ENCODE peak calls at places on chromosomes 13 and 19, in four cellular contexts. One of them, this sample, is unnamed. For H3K4me1, the result is how much of the 10 kb centered on the place peaks cover.

GRCh38 chr13:33524086-33524485 is 238.5 kb upstream of the STARD13 start:
- DNase-seq in esophagus muscularis mucosa: no peak
- DNase-seq in psoas muscle: no peak
- DNase-seq in left lung: no peak
- DNase-seq in this sample: no peak

GRCh38 chr19:38703509-38703908 is 40.8 kb downstream of the CAPN12 start:
- DNase-seq in esophagus muscularis mucosa: no peak
- DNase-seq in psoas muscle: no peak
- DNase-seq in left lung: no peak
- DNase-seq in this sample: no peak

GRCh38 chr13:102817907-102818306 is 19.0 kb downstream of the BIVM start:
- DNase-seq in esophagus muscularis mucosa: no peak
- DNase-seq in psoas muscle: no peak
- DNase-seq in left lung: no peak
- DNase-seq in this sample: no peak

GRCh38 chr13:87538366-87539052 is 132.7 kb upstream of the SLITRK5 start:
- DNase-seq in esophagus muscularis mucosa: no peak
- DNase-seq in psoas muscle: no peak
- DNase-seq in left lung: no peak
- DNase-seq in this sample: no peak

GRCh38 chr19:3942790-3943409 is 10.0 kb downstream of the NMRK2 start:
- DNase-seq in esophagus muscularis mucosa: no peak
- DNase-seq in psoas muscle: peak
- DNase-seq in left lung: no peak
- DNase-seq in this sample: no peak

GRCh38 chr13:109412232-109412935 is 374.0 kb downstream of the IRS2 start:
- DNase-seq in esophagus muscularis mucosa: no peak
- DNase-seq in psoas muscle: no peak
- DNase-seq in left lung: peak
- DNase-seq in this sample: no peak

GRCh38 chr13:108213946-108214345 is 1.4 kb downstream of the LIG4 start:
- DNase-seq in esophagus muscularis mucosa: no peak
- DNase-seq in psoas muscle: no peak
- DNase-seq in left lung: no peak
- DNase-seq in this sample: no peak

GRCh38 chr19:12052571-12053169 is at the start of gene ZNF878:
- DNase-seq in esophagus muscularis mucosa: peak
- DNase-seq in psoas muscle: peak
- DNase-seq in left lung: peak
- DNase-seq in this sample: peak

GRCh38 chr19:14090509-14091085 is at the start of gene SAMD1:
- DNase-seq in esophagus muscularis mucosa: peak
- DNase-seq in psoas muscle: peak
- DNase-seq in left lung: peak
- DNase-seq in this sample: peak

GRCh38 chr13:93558637-93559036 is 332.0 kb downstream of the GPC6 start:
- DNase-seq in esophagus muscularis mucosa: no peak
- DNase-seq in psoas muscle: no peak
- DNase-seq in left lung: no peak
- DNase-seq in this sample: no peak
- H3K4me1 ChIP-seq in esophagus muscularis mucosa: under half
- H3K4me1 ChIP-seq in psoas muscle: under half
- H3K4me1 ChIP-seq in left lung: under half
- H3K4me1 ChIP-seq in this sample: under half

DNA sequence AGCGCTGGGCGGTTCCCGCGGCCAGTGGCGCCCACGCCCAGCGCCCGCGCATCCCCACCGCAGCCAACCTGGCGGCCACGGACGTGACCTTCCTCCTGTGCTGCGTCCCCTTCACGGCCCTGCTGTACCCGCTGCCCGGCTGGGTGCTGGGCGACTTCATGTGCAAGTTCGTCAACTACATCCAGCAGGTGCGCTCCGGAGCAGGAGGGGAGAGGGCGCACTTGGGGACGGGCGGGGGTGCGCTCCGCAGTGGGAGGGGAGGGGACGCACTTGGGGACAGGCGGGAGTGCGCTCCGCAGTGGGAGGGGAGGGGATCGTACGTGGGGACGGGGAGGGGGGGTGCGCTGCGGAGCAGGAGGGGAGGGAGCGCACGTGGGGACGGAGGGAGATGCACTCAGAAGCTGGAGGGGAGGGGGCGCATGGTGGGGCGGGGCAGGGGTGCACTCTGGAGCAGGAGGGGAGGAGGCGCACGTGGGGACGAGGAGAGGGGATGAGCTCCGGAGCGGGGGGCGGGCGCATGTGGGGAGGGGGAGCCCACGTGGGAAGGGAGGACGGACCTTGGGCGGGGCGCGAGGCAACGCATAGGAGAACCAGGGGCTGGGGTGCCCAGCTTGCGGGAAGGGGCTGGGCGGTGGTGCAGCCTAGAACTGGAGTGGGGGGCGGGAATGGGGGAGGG is 1.5 kb downstream of the KISS1R start:
- DNase-seq in esophagus muscularis mucosa: no peak
- DNase-seq in psoas muscle: no peak
- DNase-seq in left lung: no peak
- DNase-seq in this sample: no peak
- H3K4me3 ChIP-seq in esophagus muscularis mucosa: no peak
- H3K4me3 ChIP-seq in psoas muscle: no peak
- H3K4me3 ChIP-seq in left lung: no peak
- H3K4me3 ChIP-seq in this sample: no peak

GRCh38 chr19:1401138-1401888 is at the start of gene GAMT:
- DNase-seq in esophagus muscularis mucosa: no peak
- DNase-seq in psoas muscle: no peak
- DNase-seq in left lung: peak
- DNase-seq in this sample: no peak
- TF ChIP-seq CTCF in esophagus muscularis mucosa: peak
- TF ChIP-seq CTCF in psoas muscle: peak
- TF ChIP-seq CTCF in left lung: no peak
- TF ChIP-seq CTCF in this sample: peak

DNA sequence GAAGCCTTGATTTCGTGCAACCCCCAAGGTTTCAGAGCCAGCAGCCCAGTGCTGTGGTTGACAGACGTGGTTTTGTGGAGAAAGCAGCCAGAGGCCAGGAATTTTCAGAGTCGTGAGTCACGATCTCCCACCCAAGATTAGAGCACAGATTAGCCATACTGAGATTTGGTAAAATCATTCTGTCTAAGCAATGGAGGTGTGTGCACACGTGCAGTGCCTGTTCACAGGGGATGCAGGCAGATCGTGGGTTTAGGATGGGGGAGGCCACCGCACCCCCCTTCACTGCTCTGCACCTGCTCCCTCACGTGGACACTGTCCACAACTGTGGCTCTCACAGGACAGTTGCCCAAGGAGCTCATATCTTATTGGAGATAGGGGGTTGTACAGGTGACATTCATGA is 46.6 kb upstream of the GPR183 start:
- DNase-seq in esophagus muscularis mucosa: peak
- DNase-seq in psoas muscle: no peak
- DNase-seq in left lung: no peak
- DNase-seq in this sample: no peak
- H3K4me1 ChIP-seq in esophagus muscularis mucosa: under half
- H3K4me1 ChIP-seq in psoas muscle: under half
- H3K4me1 ChIP-seq in left lung: under half
- H3K4me1 ChIP-seq in this sample: under half

DNA sequence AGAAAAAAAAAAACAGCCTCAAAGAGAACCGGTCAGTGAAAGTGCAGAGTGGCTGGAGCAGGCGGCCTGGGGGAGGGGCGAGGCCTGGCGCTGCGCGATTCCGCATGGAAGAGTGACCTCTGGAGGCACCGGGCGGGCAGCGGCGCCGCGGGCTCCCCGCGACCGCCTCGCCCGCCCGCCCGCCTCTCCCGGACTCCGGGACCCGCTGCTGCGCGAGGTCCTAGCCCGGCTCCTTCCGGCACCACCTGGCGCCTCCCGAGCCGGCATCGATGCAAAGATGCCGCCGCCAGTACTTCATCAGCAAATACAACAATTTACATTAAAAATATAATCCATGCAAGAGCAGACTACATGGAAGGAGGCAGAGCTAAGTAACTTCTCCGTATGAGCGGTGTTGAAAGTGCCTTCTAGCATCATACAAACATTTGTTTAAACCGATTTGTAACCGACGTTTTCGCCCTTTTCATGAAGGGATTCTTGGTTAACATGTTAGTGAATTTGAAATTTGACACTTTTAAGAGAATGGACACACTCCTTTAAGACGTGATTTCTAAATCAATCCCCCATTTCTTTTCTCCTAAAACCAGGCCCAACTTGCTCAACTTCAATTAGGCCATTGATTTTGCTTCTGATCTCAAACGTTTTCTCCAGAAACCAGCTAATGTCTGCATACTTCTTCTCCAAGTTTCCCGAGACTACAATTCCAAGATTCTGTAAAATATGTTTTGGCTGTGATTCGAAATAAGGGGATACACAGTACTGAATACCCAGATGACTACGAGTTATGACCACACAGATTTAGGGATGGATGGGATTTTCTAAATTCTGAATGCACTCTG is 2.1 kb downstream of the EFNB2 start:
- DNase-seq in esophagus muscularis mucosa: no peak
- DNase-seq in psoas muscle: peak
- DNase-seq in left lung: peak
- DNase-seq in this sample: peak
- H3K4me3 ChIP-seq in esophagus muscularis mucosa: peak
- H3K4me3 ChIP-seq in psoas muscle: peak
- H3K4me3 ChIP-seq in left lung: peak
- H3K4me3 ChIP-seq in this sample: peak

DNA sequence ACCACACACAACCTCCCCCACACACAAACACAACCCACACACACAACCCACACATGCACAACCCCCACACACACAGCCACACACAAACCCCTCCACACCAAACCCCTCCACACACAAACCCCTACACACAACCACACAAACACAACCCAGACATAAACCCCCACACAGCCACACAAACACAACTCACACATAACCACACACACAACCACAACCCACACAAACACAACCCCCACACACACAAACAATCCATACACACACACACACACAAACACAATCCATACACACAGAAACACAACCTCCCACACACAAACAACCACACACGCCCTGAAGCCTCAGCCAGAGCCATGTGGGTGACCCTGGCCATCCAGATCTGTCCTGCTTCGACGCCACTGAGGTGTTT is 30.0 kb upstream of the ISYNA1 start:
- DNase-seq in esophagus muscularis mucosa: no peak
- DNase-seq in psoas muscle: no peak
- DNase-seq in left lung: peak
- DNase-seq in this sample: no peak
- TF ChIP-seq CTCF in esophagus muscularis mucosa: no peak
- TF ChIP-seq CTCF in psoas muscle: no peak
- TF ChIP-seq CTCF in left lung: no peak
- TF ChIP-seq CTCF in this sample: no peak

DNA sequence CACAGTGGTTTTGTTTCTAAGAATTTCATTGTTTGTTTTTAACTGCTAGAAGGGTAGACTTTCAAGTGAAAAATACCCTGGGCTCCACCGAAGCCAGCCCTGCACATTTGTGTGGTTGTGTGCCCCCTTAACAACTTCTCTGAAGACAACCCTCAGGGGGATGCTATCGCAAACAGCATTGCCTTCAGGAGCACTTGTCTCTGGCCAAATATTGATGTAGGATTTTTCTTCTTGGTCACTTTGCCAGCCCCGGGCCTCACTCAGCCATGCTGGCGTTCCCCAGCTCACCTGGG is 69.2 kb upstream of the SERP2 start:
- DNase-seq in esophagus muscularis mucosa: no peak
- DNase-seq in psoas muscle: no peak
- DNase-seq in left lung: no peak
- DNase-seq in this sample: no peak
- H3K4me1 ChIP-seq in esophagus muscularis mucosa: half or more
- H3K4me1 ChIP-seq in psoas muscle: half or more
- H3K4me1 ChIP-seq in left lung: under half
- H3K4me1 ChIP-seq in this sample: under half

GRCh38 chr13:27151798-27152599 is 19.6 kb downstream of the USP12 start:
- DNase-seq in esophagus muscularis mucosa: no peak
- DNase-seq in psoas muscle: no peak
- DNase-seq in left lung: no peak
- DNase-seq in this sample: no peak

GRCh38 chr13:27149702-27150101 is 21.9 kb downstream of the USP12 start:
- DNase-seq in esophagus muscularis mucosa: no peak
- DNase-seq in psoas muscle: no peak
- DNase-seq in left lung: no peak
- DNase-seq in this sample: no peak

GRCh38 chr13:27148900-27149299 is 22.7 kb downstream of the USP12 start:
- DNase-seq in esophagus muscularis mucosa: no peak
- DNase-seq in psoas muscle: no peak
- DNase-seq in left lung: no peak
- DNase-seq in this sample: no peak

GRCh38 chr13:27141746-27142145 is 29.9 kb downstream of the USP12 start:
- DNase-seq in esophagus muscularis mucosa: no peak
- DNase-seq in psoas muscle: no peak
- DNase-seq in left lung: no peak
- DNase-seq in this sample: no peak

GRCh38 chr13:27147530-27148170 is 24.0 kb downstream of the USP12 start:
- DNase-seq in esophagus muscularis mucosa: no peak
- DNase-seq in psoas muscle: no peak
- DNase-seq in left lung: no peak
- DNase-seq in this sample: no peak
- H3K4me3 ChIP-seq in esophagus muscularis mucosa: no peak
- H3K4me3 ChIP-seq in psoas muscle: no peak
- H3K4me3 ChIP-seq in left lung: no peak
- H3K4me3 ChIP-seq in this sample: no peak

DNA sequence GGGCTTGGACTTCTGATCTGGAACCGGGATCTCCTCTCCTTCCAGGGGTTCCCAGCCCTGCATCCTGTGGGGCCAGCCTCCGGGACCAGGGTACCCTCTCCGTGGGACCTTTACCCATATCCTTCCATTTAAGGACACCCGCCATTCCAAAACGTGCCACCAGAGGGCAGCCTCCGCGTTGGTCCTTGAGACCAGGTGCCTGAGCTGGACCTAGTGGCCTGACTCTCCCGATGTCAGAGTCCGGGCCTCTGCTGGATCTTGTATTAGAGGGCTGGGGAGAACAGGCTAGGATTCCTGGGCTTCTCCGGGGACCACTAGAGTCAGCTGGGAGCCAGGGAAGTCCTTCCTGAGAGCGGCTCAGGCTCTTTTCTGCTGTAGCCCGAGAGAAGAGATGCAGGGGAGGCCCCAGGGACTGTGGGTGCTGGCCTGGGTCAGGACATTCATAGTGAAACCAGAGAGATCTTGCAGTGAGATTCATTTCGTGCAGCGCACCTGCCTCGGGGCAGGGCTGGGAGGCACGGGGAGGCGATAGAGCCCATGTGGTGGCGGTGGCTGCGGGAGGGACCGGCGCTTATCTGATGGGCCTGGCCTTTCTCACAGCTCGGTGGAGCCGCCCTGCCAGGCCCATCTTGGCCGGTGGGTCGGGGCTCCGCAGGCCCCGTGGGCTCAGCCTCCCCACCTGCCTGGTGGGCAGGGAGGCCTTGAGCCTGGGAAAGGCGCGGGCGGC is 9.8 kb upstream of the SLC7A10 start:
- DNase-seq in esophagus muscularis mucosa: peak
- DNase-seq in psoas muscle: peak
- DNase-seq in left lung: peak
- DNase-seq in this sample: peak
- TF ChIP-seq CTCF in esophagus muscularis mucosa: peak
- TF ChIP-seq CTCF in psoas muscle: peak
- TF ChIP-seq CTCF in left lung: peak
- TF ChIP-seq CTCF in this sample: peak

This sample was measured in mucosa of descending colon.